ENCODE peak calls at places on chromosomes 1 and 21, in seven cellular contexts. X is transverse colon, H is upper lobe of left lung, O is A549, U is tibial nerve, F is stomach, S is GM12878. Q is an unnamed sample.

GRCh38 chr1:87084247-87084836 is 169.9 kb downstream of the HS2ST1 start:
- DNase-seq in X (no peak), H (no peak), O (peak; percentile 20), U (no peak), F (no peak), S (no peak), Q (no peak)

GRCh38 chr1:1678581-1679380 is 13.8 kb downstream of the SLC35E2B start:
- DNase-seq in X (peak; percentile 90), H (no peak), O (peak; percentile 37), U (no peak), F (peak; percentile 84), S (peak; percentile 23), Q (no peak)

GRCh38 chr21:29335720-29336119 is 37.0 kb downstream of the BACH1 start:
- DNase-seq in X (no peak), H (no peak), O (no peak), U (no peak), F (no peak), S (no peak), Q (no peak)

GRCh38 chr21:38244885-38245869 is 11.6 kb upstream of the KCNJ15 start:
- DNase-seq in X (no peak), H (no peak), O (peak; percentile 77), U (no peak), F (no peak), S (peak; percentile 59), Q (no peak)

GRCh38 chr1:35557118-35557610 is at the start of gene KIAA0319L:
- DNase-seq in X (peak; percentile 90), H (peak; percentile 94), O (peak; percentile 56), U (no peak), F (peak; percentile 88), S (no peak), Q (peak; percentile 89)

GRCh38 chr1:2272686-2273400 is 44.7 kb downstream of the SKI start:
- DNase-seq in X (no peak), H (no peak), O (no peak), U (no peak), F (no peak), S (no peak), Q (no peak)

GRCh38 chr1:110187139-110187890 is 22.8 kb upstream of the KCNC4 start:
- DNase-seq in X (no peak), H (no peak), O (no peak), U (no peak), F (no peak), S (no peak), Q (no peak)

GRCh38 chr1:180842890-180843289 is 69.8 kb upstream of the KIAA1614 start:
- DNase-seq in X (no peak), H (no peak), O (no peak), U (no peak), F (no peak), S (no peak), Q (no peak)

GRCh38 chr1:30413606-30414005 is 309.8 kb downstream of the MATN1 start:
- DNase-seq in X (no peak), H (no peak), O (no peak), U (peak; percentile 1), F (peak; percentile 18), S (no peak), Q (no peak)

GRCh38 chr1:171800342-171800741 is 18.9 kb downstream of the METTL13 start:
- DNase-seq in X (no peak), H (no peak), O (no peak), U (no peak), F (no peak), S (no peak), Q (no peak)

GRCh38 chr1:48058135-48058534 is 61.0 kb upstream of the TRABD2B start:
- DNase-seq in X (no peak), H (no peak), O (no peak), U (no peak), F (no peak), S (no peak), Q (no peak)

GRCh38 chr1:15123925-15124324 is 29.6 kb upstream of the TMEM51 start:
- DNase-seq in X (no peak), H (no peak), O (no peak), U (no peak), F (no peak), S (no peak), Q (no peak)

GRCh38 chr1:99818063-99818699 is 32.0 kb upstream of the AGL start:
- DNase-seq in X (no peak), H (no peak), O (no peak), U (no peak), F (no peak), S (no peak), Q (no peak)

GRCh38 chr1:97368296-97368695 is 552.5 kb downstream of the DPYD start:
- DNase-seq in X (no peak), H (no peak), O (no peak), U (no peak), F (no peak), S (no peak), Q (no peak)

GRCh38 chr1:117070124-117070523 is 10.0 kb downstream of the TTF2 start:
- DNase-seq in X (no peak), H (no peak), O (no peak), U (no peak), F (no peak), S (peak; percentile 39), Q (no peak)

GRCh38 chr1:246001142-246001812 is 505.8 kb downstream of the SMYD3 start:
- DNase-seq in X (no peak), H (no peak), O (no peak), U (no peak), F (no peak), S (no peak), Q (no peak)

DNA sequence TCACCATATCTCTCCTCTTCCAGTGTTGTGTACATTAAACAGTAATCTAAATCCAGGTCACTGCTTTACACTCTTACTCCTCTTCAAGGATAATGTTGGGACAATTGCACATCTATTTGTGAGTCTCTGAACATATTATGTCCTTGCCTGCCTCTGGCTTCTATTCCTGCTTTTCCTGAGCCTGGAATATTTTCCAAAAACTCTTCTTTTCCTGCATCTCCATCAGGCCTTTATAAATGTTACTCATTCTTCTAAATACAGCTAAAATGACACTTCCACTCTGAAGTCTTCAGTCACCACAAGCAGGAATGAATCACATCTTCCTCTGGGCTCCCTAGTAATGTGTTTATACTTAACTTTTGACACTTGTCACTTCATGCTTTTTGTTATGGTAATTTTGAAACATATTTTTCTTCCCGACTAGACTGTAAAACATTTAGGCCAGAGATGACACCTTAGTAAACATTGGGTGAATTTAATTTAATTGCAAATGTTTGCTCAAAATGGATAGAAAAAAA is 396.0 kb downstream of the LRRIQ3 start:
- DNase-seq in X (no peak), H (no peak), O (no peak), U (no peak), F (no peak), S (no peak), Q (no peak)
- TF ChIP-seq EP300 in X (no peak), H (no peak), O (no peak), U (no peak), F (no peak), S (no peak), Q (no peak)

GRCh38 chr1:18902523-18903312 is at the start of gene ALDH4A1:
- DNase-seq in X (peak; percentile 97), H (peak; percentile 95), O (peak; percentile 96), U (peak; percentile 98), F (peak; percentile 98), S (peak; percentile 90), Q (peak; percentile 98)

GRCh38 chr1:18903313-18903671 is 937 bp upstream of the ALDH4A1 start:
- DNase-seq in X (no peak), H (no peak), O (no peak), U (no peak), F (no peak), S (no peak), Q (no peak)

GRCh38 chr1:18901147-18901951 is 1.0 kb downstream of the ALDH4A1 start:
- DNase-seq in X (no peak), H (no peak), O (no peak), U (no peak), F (no peak), S (no peak), Q (no peak)

GRCh38 chr1:18900303-18900841 is 2.0 kb downstream of the ALDH4A1 start:
- DNase-seq in X (no peak), H (no peak), O (no peak), U (no peak), F (no peak), S (no peak), Q (no peak)

GRCh38 chr1:18901952-18902522 is 318 bp downstream of the ALDH4A1 start:
- DNase-seq in X (no peak), H (no peak), O (no peak), U (no peak), F (no peak), S (no peak), Q (no peak)
- H3K27ac ChIP-seq in X (peak overlapping the region; percentile 90), H (peak overlapping the region; percentile 87), O (peak overlapping the region; percentile 86), U (peak overlapping the region; percentile 94), F (peak overlapping the region; percentile 93), S (peak overlapping the region; percentile 91), Q (peak overlapping the region; percentile 89)

GRCh38 chr21:28227881-28228623 is 764.6 kb downstream of the LTN1 start:
- DNase-seq in X (no peak), H (no peak), O (no peak), U (no peak), F (no peak), S (no peak), Q (no peak)

GRCh38 chr21:28226563-28226962 is 766.1 kb downstream of the LTN1 start:
- DNase-seq in X (no peak), H (no peak), O (no peak), U (no peak), F (no peak), S (no peak), Q (no peak)

GRCh38 chr21:28221984-28222383 is 770.7 kb downstream of the LTN1 start:
- DNase-seq in X (no peak), H (no peak), O (no peak), U (no peak), F (no peak), S (no peak), Q (no peak)

GRCh38 chr21:28220670-28221069 is 772.0 kb downstream of the LTN1 start:
- DNase-seq in X (no peak), H (no peak), O (no peak), U (no peak), F (no peak), S (no peak), Q (no peak)

GRCh38 chr21:28224191-28224755 is 768.4 kb downstream of the LTN1 start:
- DNase-seq in X (no peak), H (no peak), O (no peak), U (no peak), F (no peak), S (no peak), Q (no peak)
- TF ChIP-seq EP300 in X (no peak), H (no peak), O (no peak), U (no peak), F (no peak), S (no peak), Q (no peak)

GRCh38 chr1:11790880-11791715 is 14.7 kb downstream of the MTHFR start:
- DNase-seq in X (peak; percentile 85), H (no peak), O (peak; percentile 71), U (peak; percentile 94), F (peak; percentile 92), S (no peak), Q (peak; percentile 93)

GRCh38 chr1:11790101-11790879 is 15.5 kb downstream of the MTHFR start:
- DNase-seq in X (no peak), H (no peak), O (no peak), U (no peak), F (no peak), S (no peak), Q (no peak)

GRCh38 chr1:11788549-11789053 is 17.2 kb downstream of the MTHFR start:
- DNase-seq in X (no peak), H (peak; percentile 71), O (no peak), U (no peak), F (no peak), S (no peak), Q (peak; percentile 53)

GRCh38 chr1:11787804-11788436 is 17.8 kb downstream of the MTHFR start:
- DNase-seq in X (no peak), H (peak; percentile 74), O (no peak), U (no peak), F (no peak), S (no peak), Q (peak; percentile 58)

GRCh38 chr1:11789126-11790067 is 16.4 kb downstream of the MTHFR start:
- DNase-seq in X (no peak), H (peak; percentile 58), O (no peak), U (no peak), F (no peak), S (no peak), Q (no peak)
- H3K27ac ChIP-seq in X (peak overlapping the region; percentile 92), H (peak overlapping the region; percentile 93), O (no peak overlapping the region), U (peak overlapping the region; percentile 95), F (peak overlapping the region; percentile 93), S (no peak overlapping the region), Q (peak overlapping the region; percentile 98)

Q was measured in ovary.